ENCODE peak calls at places on chromosomes 12 and 14, in six cellular contexts. C, M, J, T, R and W are unnamed samples.

GRCh38 chr12:58966939-58967338 is 46.6 kb upstream of the LRIG3 start:
- DNase-seq in R (peak), T (peak), C (no peak), M (no peak), J (no peak), W (no peak)

GRCh38 chr14:69037790-69038448 is 58.8 kb upstream of the ACTN1 start:
- DNase-seq in C (no peak), T (peak), R (no peak), J (no peak), M (no peak), W (no peak)

GRCh38 chr12:132115500-132115899 is 28.6 kb downstream of the DDX51 start:
- DNase-seq in R (no peak), T (no peak), M (no peak), C (no peak), J (no peak), W (no peak)

GRCh38 chr14:64709126-64709525 is 4.9 kb downstream of the PLEKHG3 start:
- DNase-seq in T (no peak), J (no peak), R (no peak), M (no peak), C (no peak), W (no peak)

GRCh38 chr12:115749485-115749884 is 528.0 kb downstream of the MED13L start:
- DNase-seq in J (no peak), M (no peak), R (no peak), C (no peak), T (no peak), W (no peak)

GRCh38 chr12:77133566-77133965 is 68.2 kb upstream of the E2F7 start:
- DNase-seq in M (no peak), C (peak), R (peak), T (peak), J (no peak), W (peak)

GRCh38 chr14:32472512-32473472 is 143.7 kb downstream of the AKAP6 start:
- DNase-seq in M (no peak), C (peak), R (peak), T (peak), J (no peak), W (no peak)

GRCh38 chr14:58816416-58817115 is 178.8 kb downstream of the DACT1 start:
- DNase-seq in C (no peak), T (no peak), R (no peak), J (no peak), M (no peak), W (no peak)

GRCh38 chr12:58978717-58979116 is 58.4 kb upstream of the LRIG3 start:
- DNase-seq in M (no peak), R (no peak), C (no peak), J (no peak), T (no peak), W (no peak)

GRCh38 chr12:87827638-87828264 is 201.4 kb downstream of the C12orf50 start:
- DNase-seq in J (no peak), R (peak), T (peak), C (no peak), M (no peak), W (no peak)

GRCh38 chr14:94054401-94054800 is 26.6 kb downstream of the DDX24 start:
- DNase-seq in C (no peak), R (no peak), T (no peak), J (no peak), M (no peak), W (no peak)

GRCh38 chr14:20799955-20800544 is 2.6 kb downstream of the RNASE1 start:
- DNase-seq in T (no peak), R (no peak), C (peak), J (no peak), M (no peak), W (no peak)

GRCh38 chr14:82501554-82501953 is 967.9 kb upstream of the SEL1L start:
- DNase-seq in C (no peak), R (no peak), T (no peak), J (no peak), M (no peak), W (no peak)

DNA sequence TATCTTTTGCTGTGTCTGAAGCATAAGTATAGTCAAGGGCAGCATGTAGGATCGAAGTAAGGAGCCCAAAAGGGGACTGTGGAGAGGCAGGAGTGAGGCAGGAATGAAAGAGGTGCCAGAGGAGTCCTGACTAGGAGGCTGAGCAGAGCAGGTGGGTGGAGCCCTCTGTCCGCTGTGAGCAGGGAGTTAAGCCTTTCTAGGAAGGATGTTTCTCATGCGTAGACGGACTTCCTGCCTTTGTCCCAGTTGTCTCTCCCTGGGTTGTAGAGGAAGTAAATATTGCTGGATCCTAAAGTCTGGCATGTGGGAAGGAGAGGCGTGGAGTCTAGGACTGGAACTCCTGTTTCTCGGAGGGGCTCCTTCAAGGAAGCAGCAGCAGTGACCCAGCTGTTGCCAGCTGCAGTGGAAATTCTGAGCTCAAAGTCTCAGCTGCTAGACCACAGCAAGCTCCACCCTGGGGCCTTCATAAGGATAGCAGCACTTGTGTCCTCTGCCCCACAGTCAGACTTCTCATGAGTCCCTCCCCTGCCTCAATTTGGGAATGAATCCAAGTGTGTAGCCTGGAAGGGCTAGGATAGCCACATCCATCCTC is 44.0 kb downstream of the RBMS2 start:
- DNase-seq in C (peak), M (peak), R (peak), J (peak), T (peak), W (peak)
- H3K4me3 ChIP-seq in C (peak), M (no peak), R (no peak), J (no peak), T (no peak), W (peak)

DNA sequence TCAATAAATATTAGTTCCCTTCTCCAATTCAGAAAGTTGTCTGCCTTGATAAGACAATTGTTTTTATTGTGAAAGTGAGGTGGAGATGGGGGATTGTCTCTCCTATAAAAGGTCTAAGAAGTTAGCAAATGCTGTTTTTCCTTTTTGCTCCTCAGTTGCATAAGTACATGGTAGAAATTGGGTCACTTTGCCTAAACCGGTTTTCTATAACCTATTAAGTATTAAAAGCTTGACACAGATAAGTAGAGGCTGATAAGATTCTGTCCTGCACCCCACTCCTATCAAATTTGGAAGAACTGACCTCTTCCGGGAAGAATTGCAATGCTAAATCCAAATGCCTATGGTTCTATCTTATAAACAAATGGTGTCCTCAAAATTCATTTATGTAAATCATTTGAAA is 7.0 kb downstream of the SLCO1B1 start:
- DNase-seq in J (no peak), R (no peak), T (no peak), C (no peak), M (no peak), W (no peak)
- H3K4me3 ChIP-seq in J (no peak), R (no peak), T (no peak), C (no peak), M (no peak), W (no peak)

GRCh38 chr14:53306267-53306721 is 153.2 kb upstream of the DDHD1 start:
- DNase-seq in M (peak), R (peak), T (peak), C (peak), J (peak), W (peak)
- H3K4me3 ChIP-seq in M (no peak), R (peak), T (peak), C (peak), J (peak), W (no peak)

GRCh38 chr14:39264057-39264456 is 30.3 kb downstream of the MIA2 start:
- DNase-seq in T (no peak), C (no peak), R (no peak), M (no peak), J (no peak), W (no peak)

GRCh38 chr14:39265741-39266588 is 32.2 kb downstream of the MIA2 start:
- DNase-seq in J (no peak), T (no peak), R (peak), M (no peak), C (peak), W (no peak)

GRCh38 chr14:39264558-39264957 is 30.8 kb downstream of the MIA2 start:
- DNase-seq in C (no peak), M (no peak), J (no peak), R (no peak), T (no peak), W (no peak)

GRCh38 chr14:39266589-39266870 is 32.8 kb downstream of the MIA2 start:
- DNase-seq in R (no peak), J (no peak), T (peak), M (no peak), C (peak), W (no peak)

GRCh38 chr14:39265032-39265431 is 31.3 kb downstream of the MIA2 start:
- DNase-seq in C (no peak), R (peak), T (peak), M (no peak), J (no peak), W (peak)
- H3K4me3 ChIP-seq in C (peak), R (peak), T (peak), M (no peak), J (no peak), W (no peak)

GRCh38 chr14:50892255-50892654 is 20.4 kb downstream of the ABHD12B start:
- DNase-seq in T (no peak), M (no peak), R (no peak), C (no peak), J (no peak), W (no peak)

GRCh38 chr14:50901361-50901760 is 29.5 kb downstream of the ABHD12B start:
- DNase-seq in R (no peak), J (no peak), C (no peak), T (no peak), M (no peak), W (no peak)

GRCh38 chr14:50897658-50898175 is 25.9 kb downstream of the ABHD12B start:
- DNase-seq in M (no peak), J (no peak), C (no peak), T (no peak), R (no peak), W (no peak)
- H3K4me3 ChIP-seq in M (no peak), J (no peak), C (no peak), T (no peak), R (no peak), W (no peak)

DNA sequence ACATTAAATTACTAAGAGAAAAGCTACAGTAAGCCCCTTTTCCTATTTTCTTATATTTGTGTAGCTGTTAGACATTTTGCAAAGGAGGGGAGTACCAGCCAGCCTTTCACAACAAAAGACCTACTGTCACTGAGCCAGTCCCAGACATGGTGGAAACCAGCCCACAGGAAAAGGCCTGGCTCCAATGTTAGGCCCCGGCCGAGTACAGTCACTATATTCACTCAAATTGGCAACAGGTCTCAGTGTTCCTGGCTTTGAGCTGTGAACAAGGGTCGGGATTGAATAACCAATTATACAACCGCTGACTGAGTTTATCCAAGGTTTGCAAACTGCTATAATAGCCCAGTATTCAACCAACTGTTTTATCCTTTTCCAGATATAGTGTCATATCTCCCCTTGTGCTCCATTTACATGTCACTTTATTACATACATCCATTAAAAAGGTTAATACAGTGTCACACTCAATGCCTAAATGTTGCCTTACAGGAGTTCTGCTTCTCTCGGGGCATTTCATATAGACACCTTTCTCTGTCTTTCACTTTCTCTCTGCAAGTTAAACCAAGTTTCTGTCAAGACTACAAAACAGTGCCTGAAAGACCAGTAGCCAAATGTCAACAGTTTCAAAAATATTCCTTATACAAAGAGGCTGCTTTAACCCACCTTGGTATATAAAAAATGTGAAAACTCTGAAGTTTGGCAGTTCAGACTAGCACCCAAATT is 178.1 kb downstream of the SOX5 start:
- DNase-seq in J (no peak), C (peak), T (no peak), M (no peak), R (peak), W (no peak)
- H3K4me3 ChIP-seq in J (no peak), C (no peak), T (no peak), M (no peak), R (no peak), W (no peak)

DNA sequence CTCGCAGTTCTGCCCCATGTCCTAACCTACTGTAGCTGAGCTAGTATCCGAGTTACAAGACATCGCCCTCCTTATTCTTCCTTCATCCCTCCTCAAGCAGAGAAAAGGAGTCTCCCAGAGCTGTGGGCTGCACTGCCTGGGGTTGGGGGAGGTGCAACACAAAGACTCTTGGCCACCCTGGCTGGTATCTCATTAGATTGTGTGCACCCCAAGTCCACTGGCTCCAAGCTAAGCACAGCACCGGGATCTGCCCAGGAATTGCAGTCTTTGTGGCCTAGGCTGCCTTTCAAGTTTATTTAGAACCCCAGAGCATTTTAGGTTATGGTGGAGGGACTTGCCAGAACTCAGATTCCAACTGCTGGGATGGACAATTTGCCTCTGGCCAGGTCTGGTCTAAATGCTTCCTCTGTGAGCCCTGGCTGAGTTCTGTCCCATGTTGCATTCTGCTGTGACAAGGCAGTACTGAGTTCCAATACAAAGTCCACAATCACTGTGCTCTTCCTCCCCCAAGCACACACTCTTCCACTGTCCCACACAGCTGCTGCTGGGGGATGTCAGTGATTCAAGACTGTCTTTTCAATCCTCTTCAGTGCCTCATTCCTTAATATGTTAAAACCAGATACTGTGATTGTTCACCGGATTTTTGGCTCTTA is 169.6 kb upstream of the CLEC14A start:
- DNase-seq in T (no peak), J (no peak), M (no peak), C (no peak), R (no peak), W (no peak)
- H3K4me3 ChIP-seq in T (no peak), J (no peak), M (no peak), C (no peak), R (no peak), W (no peak)

GRCh38 chr12:69338120-69338859 is 9.9 kb upstream of the LYZ start:
- DNase-seq in R (no peak), T (no peak), C (no peak), J (no peak), M (no peak), W (no peak)
- H3K4me3 ChIP-seq in R (no peak), T (no peak), C (no peak), J (no peak), M (no peak), W (no peak)

GRCh38 chr14:104676130-104676693 is 13.2 kb upstream of the INF2 start:
- DNase-seq in T (no peak), R (no peak), J (no peak), C (no peak), M (no peak), W (no peak)

GRCh38 chr14:104675447-104675846 is 14.0 kb upstream of the INF2 start:
- DNase-seq in R (no peak), M (no peak), J (no peak), T (no peak), C (no peak), W (no peak)

GRCh38 chr14:104677506-104678332 is 11.7 kb upstream of the INF2 start:
- DNase-seq in J (peak), T (peak), R (peak), C (peak), M (peak), W (peak)

GRCh38 chr14:104678346-104678745 is 11.1 kb upstream of the INF2 start:
- DNase-seq in J (no peak), R (peak), T (no peak), M (no peak), C (peak), W (no peak)

DNA sequence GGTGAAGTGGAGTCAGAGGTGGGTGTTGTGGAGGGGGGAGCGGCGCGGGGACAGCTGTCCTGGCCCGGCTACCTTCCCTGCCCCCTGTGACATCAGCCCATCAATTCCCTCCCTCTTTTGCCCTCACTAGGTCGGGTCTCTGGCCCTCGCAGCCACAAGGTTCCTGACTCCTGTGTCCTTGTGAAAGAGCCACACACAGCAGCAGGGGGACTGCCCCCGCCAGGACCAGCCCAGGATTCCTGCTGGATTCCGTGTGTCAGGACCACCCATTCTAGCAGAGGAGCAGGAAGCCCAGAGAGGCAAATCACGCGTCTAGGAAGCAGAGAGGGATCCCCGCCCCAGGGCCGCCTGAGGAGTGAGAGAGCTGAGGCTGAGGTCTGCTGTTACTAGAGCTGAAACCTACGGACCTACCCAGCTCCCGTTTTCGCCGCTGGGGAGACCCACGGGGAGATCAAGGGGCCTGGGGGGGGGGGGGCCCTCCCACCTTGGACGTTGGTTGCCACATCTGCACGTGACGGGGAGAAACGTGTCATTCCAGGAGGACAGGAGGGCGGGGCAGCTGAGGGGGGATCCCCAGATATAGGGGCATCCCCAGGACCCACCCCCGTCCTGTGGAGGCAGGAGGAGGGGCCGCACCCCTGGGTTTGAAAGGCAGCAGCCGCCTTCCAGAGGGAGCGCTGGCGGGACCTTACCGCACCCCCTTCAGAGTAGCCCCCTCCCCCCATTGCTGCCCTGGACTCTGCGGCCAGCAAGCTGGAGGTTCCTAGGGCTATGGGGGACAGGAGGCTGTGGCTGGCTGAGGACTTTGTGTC is 12.5 kb upstream of the INF2 start:
- DNase-seq in J (no peak), T (no peak), M (no peak), C (no peak), R (no peak), W (no peak)
- H3K4me3 ChIP-seq in J (peak), T (peak), M (peak), C (peak), R (peak), W (peak)